ENCODE peak calls at places on chromosomes 7 and 10, in four cellular contexts. One of them, this sample, is unnamed.

GRCh38 chr7:16564909-16565426 is 38.3 kb downstream of the LRRC72 start:
- DNase-seq in mesendoderm: peak
- DNase-seq in IMR-90: peak
- DNase-seq in H1: no peak
- DNase-seq in this sample: no peak

GRCh38 chr10:51937313-51937712 is 237.9 kb upstream of the CSTF2T start:
- DNase-seq in mesendoderm: no peak
- DNase-seq in H1: no peak
- DNase-seq in IMR-90: peak
- DNase-seq in this sample: no peak

GRCh38 chr10:24114561-24114960 is 94.4 kb upstream of the KIAA1217 start:
- DNase-seq in H1: no peak
- DNase-seq in mesendoderm: peak
- DNase-seq in IMR-90: no peak
- DNase-seq in this sample: no peak

GRCh38 chr7:92461027-92462003 is 14.0 kb downstream of the GATAD1 start:
- DNase-seq in H1: no peak
- DNase-seq in IMR-90: peak
- DNase-seq in mesendoderm: peak
- DNase-seq in this sample: peak

GRCh38 chr7:127907638-127908040 is 123.6 kb downstream of the LRRC4 start:
- DNase-seq in mesendoderm: no peak
- DNase-seq in IMR-90: peak
- DNase-seq in H1: no peak
- DNase-seq in this sample: no peak

GRCh38 chr10:69842932-69843331 is 41.2 kb downstream of the COL13A1 start:
- DNase-seq in mesendoderm: no peak
- DNase-seq in H1: no peak
- DNase-seq in IMR-90: peak
- DNase-seq in this sample: no peak

GRCh38 chr10:23432639-23433038 is 6.2 kb upstream of the OTUD1 start:
- DNase-seq in mesendoderm: no peak
- DNase-seq in IMR-90: no peak
- DNase-seq in H1: no peak
- DNase-seq in this sample: no peak

GRCh38 chr10:921471-922414 is 9.8 kb downstream of the LARP4B start:
- DNase-seq in IMR-90: peak
- DNase-seq in mesendoderm: no peak
- DNase-seq in H1: no peak
- DNase-seq in this sample: no peak

GRCh38 chr7:21253740-21254687 is 173.9 kb upstream of the SP4 start:
- DNase-seq in mesendoderm: peak
- DNase-seq in H1: peak
- DNase-seq in IMR-90: peak
- DNase-seq in this sample: peak

GRCh38 chr10:120586471-120586872 is 129.4 kb downstream of the PLPP4 start:
- DNase-seq in mesendoderm: peak
- DNase-seq in IMR-90: no peak
- DNase-seq in H1: no peak
- DNase-seq in this sample: no peak

GRCh38 chr7:20697351-20697750 is 81.9 kb downstream of the ABCB5 start:
- DNase-seq in IMR-90: no peak
- DNase-seq in H1: no peak
- DNase-seq in mesendoderm: no peak
- DNase-seq in this sample: no peak

GRCh38 chr10:76621886-76622620 is 1015.6 kb downstream of the KCNMA1 start:
- DNase-seq in mesendoderm: no peak
- DNase-seq in H1: no peak
- DNase-seq in IMR-90: no peak
- DNase-seq in this sample: no peak

GRCh38 chr10:68727146-68727545 is 6.1 kb downstream of the CCAR1 start:
- DNase-seq in mesendoderm: no peak
- DNase-seq in IMR-90: no peak
- DNase-seq in H1: no peak
- DNase-seq in this sample: no peak

GRCh38 chr10:116771101-116771705 is 28.8 kb upstream of the HSPA12A start:
- DNase-seq in IMR-90: peak
- DNase-seq in H1: no peak
- DNase-seq in mesendoderm: no peak
- DNase-seq in this sample: no peak

GRCh38 chr7:141133646-141134045 is 59.8 kb downstream of the TMEM178B start:
- DNase-seq in mesendoderm: no peak
- DNase-seq in H1: no peak
- DNase-seq in IMR-90: no peak
- DNase-seq in this sample: no peak

GRCh38 chr10:43385412-43386004 is 14.1 kb downstream of the FXYD4 start:
- DNase-seq in mesendoderm: no peak
- DNase-seq in IMR-90: no peak
- DNase-seq in H1: no peak
- DNase-seq in this sample: no peak

GRCh38 chr7:14761506-14762296 is 140.8 kb downstream of the DGKB start:
- DNase-seq in mesendoderm: no peak
- DNase-seq in H1: no peak
- DNase-seq in IMR-90: peak
- DNase-seq in this sample: no peak

GRCh38 chr10:14705548-14706234 is 69.0 kb downstream of the FAM107B start:
- DNase-seq in H1: no peak
- DNase-seq in IMR-90: no peak
- DNase-seq in mesendoderm: peak
- DNase-seq in this sample: no peak

GRCh38 chr7:64626557-64626956 is 39.4 kb upstream of the ZNF107 start:
- DNase-seq in H1: no peak
- DNase-seq in IMR-90: no peak
- DNase-seq in mesendoderm: no peak
- DNase-seq in this sample: no peak

GRCh38 chr10:52455095-52455494 is 141.0 kb downstream of the DKK1 start:
- DNase-seq in mesendoderm: peak
- DNase-seq in H1: no peak
- DNase-seq in IMR-90: peak
- DNase-seq in this sample: no peak

GRCh38 chr10:23558361-23558799 is 119.5 kb downstream of the OTUD1 start:
- DNase-seq in mesendoderm: no peak
- DNase-seq in H1: no peak
- DNase-seq in IMR-90: no peak
- DNase-seq in this sample: no peak

GRCh38 chr7:9945882-9946281 is 1027.8 kb upstream of the PHF14 start:
- DNase-seq in IMR-90: no peak
- DNase-seq in mesendoderm: peak
- DNase-seq in H1: no peak
- DNase-seq in this sample: no peak

GRCh38 chr7:123184271-123184670 is 15.5 kb downstream of the SLC13A1 start:
- DNase-seq in H1: no peak
- DNase-seq in mesendoderm: no peak
- DNase-seq in IMR-90: no peak
- DNase-seq in this sample: no peak

GRCh38 chr7:123191132-123191531 is 8.6 kb downstream of the SLC13A1 start:
- DNase-seq in IMR-90: no peak
- DNase-seq in mesendoderm: no peak
- DNase-seq in H1: no peak
- DNase-seq in this sample: no peak

GRCh38 chr7:123185756-123186155 is 14.0 kb downstream of the SLC13A1 start:
- DNase-seq in mesendoderm: peak
- DNase-seq in IMR-90: no peak
- DNase-seq in H1: no peak
- DNase-seq in this sample: no peak

GRCh38 chr7:123190109-123190831 is 9.5 kb downstream of the SLC13A1 start:
- DNase-seq in IMR-90: no peak
- DNase-seq in mesendoderm: no peak
- DNase-seq in H1: no peak
- DNase-seq in this sample: no peak
- H3K27ac ChIP-seq in IMR-90: no peak
- H3K27ac ChIP-seq in mesendoderm: no peak
- H3K27ac ChIP-seq in H1: no peak
- H3K27ac ChIP-seq in this sample: no peak

GRCh38 chr7:75533926-75534325 is 41.8 kb downstream of the SPDYE5 start:
- DNase-seq in IMR-90: no peak
- DNase-seq in mesendoderm: no peak
- DNase-seq in H1: no peak
- DNase-seq in this sample: no peak
- H3K56ac ChIP-seq in IMR-90: no peak
- H3K56ac ChIP-seq in mesendoderm: no peak
- H3K56ac ChIP-seq in H1: no peak
- H3K56ac ChIP-seq in this sample: no peak

GRCh38 chr7:26374665-26375373 is 83.2 kb downstream of the SNX10 start:
- DNase-seq in H1: no peak
- DNase-seq in mesendoderm: no peak
- DNase-seq in IMR-90: no peak
- DNase-seq in this sample: no peak
- H3K27ac ChIP-seq in H1: no peak
- H3K27ac ChIP-seq in mesendoderm: no peak
- H3K27ac ChIP-seq in IMR-90: no peak
- H3K27ac ChIP-seq in this sample: no peak

GRCh38 chr7:142770720-142771352 is at the start of gene PRSS2:
- DNase-seq in H1: no peak
- DNase-seq in mesendoderm: peak
- DNase-seq in IMR-90: no peak
- DNase-seq in this sample: no peak

GRCh38 chr7:142772051-142772450 is 1.3 kb downstream of the PRSS2 start:
- DNase-seq in H1: no peak
- DNase-seq in IMR-90: no peak
- DNase-seq in mesendoderm: no peak
- DNase-seq in this sample: no peak

GRCh38 chr7:142771353-142771723 is 568 bp downstream of the PRSS2 start:
- DNase-seq in mesendoderm: no peak
- DNase-seq in IMR-90: no peak
- DNase-seq in H1: no peak
- DNase-seq in this sample: no peak

GRCh38 chr7:142767861-142768260 is 2.9 kb upstream of the PRSS2 start:
- DNase-seq in IMR-90: no peak
- DNase-seq in mesendoderm: no peak
- DNase-seq in H1: no peak
- DNase-seq in this sample: no peak

GRCh38 chr7:142767451-142767850 is 3.3 kb upstream of the PRSS2 start:
- DNase-seq in IMR-90: no peak
- DNase-seq in mesendoderm: no peak
- DNase-seq in H1: no peak
- DNase-seq in this sample: no peak
- H3K56ac ChIP-seq in IMR-90: no peak
- H3K56ac ChIP-seq in mesendoderm: no peak
- H3K56ac ChIP-seq in H1: no peak
- H3K56ac ChIP-seq in this sample: no peak

GRCh38 chr10:13637303-13637856 is 50.6 kb downstream of the PRPF18 start:
- DNase-seq in H1: no peak
- DNase-seq in mesendoderm: no peak
- DNase-seq in IMR-90: no peak
- DNase-seq in this sample: no peak

GRCh38 chr10:13634207-13634606 is 47.4 kb downstream of the PRPF18 start:
- DNase-seq in mesendoderm: no peak
- DNase-seq in H1: no peak
- DNase-seq in IMR-90: no peak
- DNase-seq in this sample: no peak

GRCh38 chr10:13633689-13634088 is 46.9 kb downstream of the PRPF18 start:
- DNase-seq in IMR-90: peak
- DNase-seq in H1: no peak
- DNase-seq in mesendoderm: peak
- DNase-seq in this sample: no peak

GRCh38 chr10:13637894-13638293 is 51.1 kb downstream of the PRPF18 start:
- DNase-seq in H1: no peak
- DNase-seq in IMR-90: no peak
- DNase-seq in mesendoderm: no peak
- DNase-seq in this sample: no peak

GRCh38 chr10:13636776-13637175 is 50.0 kb downstream of the PRPF18 start:
- DNase-seq in mesendoderm: no peak
- DNase-seq in H1: no peak
- DNase-seq in IMR-90: peak
- DNase-seq in this sample: no peak
- H3K27ac ChIP-seq in mesendoderm: no peak
- H3K27ac ChIP-seq in H1: no peak
- H3K27ac ChIP-seq in IMR-90: no peak
- H3K27ac ChIP-seq in this sample: no peak

DNA sequence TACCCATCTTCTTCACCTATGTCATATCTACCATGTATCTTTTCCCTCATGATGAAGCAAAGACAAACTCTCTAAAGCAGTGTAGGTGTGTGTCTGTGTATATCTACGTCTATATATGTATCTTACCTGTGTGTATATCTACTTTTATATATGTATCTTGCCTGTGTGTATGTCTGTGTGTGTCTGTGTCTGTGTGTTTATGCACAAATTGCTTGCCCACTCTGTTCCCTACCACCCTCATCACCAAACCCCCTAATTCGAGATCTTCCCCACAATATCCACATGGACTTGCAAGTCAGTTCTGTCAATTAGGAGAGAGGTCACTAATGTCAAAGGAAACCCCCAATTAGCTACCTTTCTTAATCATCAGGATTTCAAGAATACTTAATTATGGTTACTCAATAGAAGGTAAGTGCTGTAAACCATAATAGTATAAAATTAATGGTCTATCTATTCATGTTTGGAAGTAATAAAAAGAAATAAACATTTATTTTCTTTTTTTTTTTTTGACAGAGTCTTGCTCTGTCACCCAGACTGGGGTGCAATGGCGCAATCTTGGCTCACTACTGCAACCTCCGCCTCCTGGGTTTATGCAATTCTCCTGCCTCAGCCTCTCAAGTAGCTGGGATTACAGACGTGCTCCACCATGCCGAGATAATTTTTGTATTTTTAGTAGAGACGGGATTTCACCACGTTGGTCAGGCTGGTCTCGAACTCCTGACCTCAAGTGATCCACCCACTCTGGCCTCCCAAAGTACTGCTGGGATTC is 43.6 kb downstream of the ANKRD61 start:
- DNase-seq in IMR-90: no peak
- DNase-seq in mesendoderm: no peak
- DNase-seq in H1: no peak
- DNase-seq in this sample: no peak
- H3K56ac ChIP-seq in IMR-90: no peak
- H3K56ac ChIP-seq in mesendoderm: no peak
- H3K56ac ChIP-seq in H1: no peak
- H3K56ac ChIP-seq in this sample: no peak

GRCh38 chr7:138164804-138165203 is 88.5 kb downstream of the AKR1D1 start:
- DNase-seq in H1: no peak
- DNase-seq in IMR-90: no peak
- DNase-seq in mesendoderm: no peak
- DNase-seq in this sample: peak

GRCh38 chr7:138167222-138167621 is 91.0 kb downstream of the AKR1D1 start:
- DNase-seq in IMR-90: no peak
- DNase-seq in mesendoderm: peak
- DNase-seq in H1: no peak
- DNase-seq in this sample: no peak

GRCh38 chr7:138167869-138168296 is 91.6 kb downstream of the AKR1D1 start:
- DNase-seq in H1: no peak
- DNase-seq in IMR-90: no peak
- DNase-seq in mesendoderm: peak
- DNase-seq in this sample: peak

GRCh38 chr7:138169441-138169851 is 93.2 kb downstream of the AKR1D1 start:
- DNase-seq in mesendoderm: peak
- DNase-seq in H1: peak
- DNase-seq in IMR-90: no peak
- DNase-seq in this sample: peak

GRCh38 chr7:138166681-138167080 is 90.4 kb downstream of the AKR1D1 start:
- DNase-seq in H1: no peak
- DNase-seq in mesendoderm: peak
- DNase-seq in IMR-90: no peak
- DNase-seq in this sample: no peak
- H3K27ac ChIP-seq in H1: peak
- H3K27ac ChIP-seq in mesendoderm: peak
- H3K27ac ChIP-seq in IMR-90: no peak
- H3K27ac ChIP-seq in this sample: peak

This sample was measured in H9.